ENCODE peak calls at places on chromosomes 5 and 9, in five cellular contexts. X is AG09309; P is CD4-positive, alpha-beta T cell; D is AG04449; U is heart left ventricle. Q is an unnamed sample.

GRCh38 chr5:54769072-54769471 is 216.3 kb downstream of the ESM1 start:
- DNase-seq in X (no peak), P (no peak), D (no peak), U (no peak), Q (no peak)

GRCh38 chr9:112157961-112158360 is 17.1 kb downstream of the SUSD1 start:
- DNase-seq in X (no peak), P (no peak), D (no peak), U (no peak), Q (no peak)

GRCh38 chr5:173618927-173619519 is 2.6 kb upstream of the BOD1 start:
- DNase-seq in X (peak; percentile 16), P (peak; percentile 38), D (no peak), U (no peak), Q (peak; percentile 31)

GRCh38 chr9:126346031-126346430 is 19.4 kb downstream of the MVB12B start:
- DNase-seq in X (no peak), P (no peak), D (no peak), U (no peak), Q (no peak)

GRCh38 chr5:147382776-147383175 is 127.1 kb downstream of the DPYSL3 start:
- DNase-seq in X (no peak), P (no peak), D (no peak), U (no peak), Q (no peak)

GRCh38 chr9:82586918-82587356 is 476.0 kb downstream of the RASEF start:
- DNase-seq in X (no peak), P (no peak), D (no peak), U (no peak), Q (no peak)

GRCh38 chr5:79191457-79191856 is 44.5 kb upstream of the JMY start:
- DNase-seq in X (no peak), P (no peak), D (no peak), U (no peak), Q (no peak)

GRCh38 chr5:133612021-133612860 is at the start of gene FSTL4:
- DNase-seq in X (no peak), P (no peak), D (no peak), U (no peak), Q (no peak)

GRCh38 chr5:115098041-115098702 is 71.5 kb downstream of the TRIM36 start:
- DNase-seq in X (peak; percentile 17), P (no peak), D (peak; percentile 12), U (no peak), Q (no peak)

GRCh38 chr5:36878421-36879088 is 2.0 kb downstream of the NIPBL start:
- DNase-seq in X (no peak), P (no peak), D (no peak), U (no peak), Q (no peak)

GRCh38 chr9:86093788-86094555 is 5.4 kb downstream of the GOLM1 start:
- DNase-seq in X (no peak), P (no peak), D (no peak), U (no peak), Q (no peak)

GRCh38 chr9:120965344-120966004 is 38.9 kb upstream of the TRAF1 start:
- DNase-seq in X (no peak), P (no peak), D (no peak), U (no peak), Q (no peak)

GRCh38 chr9:101081641-101082040 is 53.1 kb downstream of the PLPPR1 start:
- DNase-seq in X (no peak), P (no peak), D (no peak), U (no peak), Q (no peak)

DNA sequence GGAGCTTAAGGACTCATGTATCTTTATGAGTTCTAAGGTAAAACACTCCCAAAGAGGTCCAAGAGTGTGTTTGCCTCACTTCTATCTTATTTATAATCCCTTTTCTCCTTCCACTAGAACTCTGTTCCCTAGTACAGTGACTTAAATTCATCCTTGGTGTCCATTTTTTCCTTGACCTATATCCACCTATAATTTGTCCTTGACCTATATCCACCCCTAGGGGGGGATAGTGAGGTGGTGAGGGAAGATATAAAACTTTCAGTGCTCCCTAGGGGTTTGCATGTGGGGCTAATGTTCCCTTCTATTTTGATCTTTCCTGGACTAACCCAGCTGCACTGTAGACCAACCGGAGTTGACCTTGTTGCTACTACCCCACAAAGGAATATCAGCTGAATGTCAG is 83.5 kb upstream of the GNAQ start:
- DNase-seq in X (no peak), P (no peak), D (no peak), U (no peak), Q (no peak)
- TF ChIP-seq CTCF in X (peak; percentile 30), P (peak; percentile 51), D (peak; percentile 3), U (no peak), Q (peak; percentile 26)

DNA sequence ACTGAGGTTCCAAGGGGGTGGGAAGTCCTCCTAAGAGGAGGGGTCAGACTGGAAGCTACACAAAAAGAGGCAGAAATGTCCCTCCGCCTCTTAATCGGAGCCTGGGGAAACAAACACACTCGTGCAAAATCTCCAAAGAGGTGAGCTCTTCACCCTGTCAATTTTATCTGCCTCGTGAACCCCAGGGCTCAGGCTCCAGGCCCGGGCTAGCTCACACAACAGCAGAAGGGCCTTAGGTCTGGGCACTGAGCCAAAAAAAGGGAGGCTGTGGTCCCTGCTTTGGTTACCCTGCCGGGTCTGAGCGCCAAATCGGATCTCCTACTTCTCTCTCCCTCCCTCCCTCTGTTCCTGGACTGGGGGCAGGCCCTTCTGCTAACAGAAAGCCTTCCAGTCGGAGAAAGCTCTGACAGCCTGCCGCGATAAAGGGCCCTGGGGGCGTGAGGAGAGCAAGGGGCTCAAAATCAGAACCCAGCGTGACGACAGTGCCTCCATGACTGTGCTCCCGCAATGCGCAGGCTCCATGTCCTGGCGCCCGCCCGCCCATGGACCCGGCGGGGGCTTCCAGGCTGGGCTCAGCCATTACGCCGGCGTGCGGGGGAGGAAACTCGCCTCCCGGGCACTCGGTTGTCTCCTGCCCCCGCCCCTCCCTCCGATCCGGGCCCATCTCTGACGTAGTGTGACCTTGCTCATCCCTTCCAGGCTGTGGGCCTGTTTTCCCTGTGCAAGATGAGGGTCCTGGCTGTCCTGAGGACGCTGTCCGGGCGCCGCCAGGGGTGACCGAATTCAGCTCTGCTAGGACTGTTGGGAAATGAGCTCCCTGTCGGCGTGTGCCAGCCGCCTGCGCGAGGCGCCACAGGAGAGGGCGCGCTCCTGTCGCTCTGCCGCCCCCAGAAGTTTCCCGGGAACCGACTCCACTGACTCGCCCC is 865 bp upstream of the SLC22A4 start:
- DNase-seq in X (no peak), P (no peak), D (peak; percentile 36), U (peak; percentile 93), Q (peak; percentile 67)
- TF ChIP-seq CTCF in X (peak; percentile 25), P (no peak), D (peak; percentile 22), U (no peak), Q (no peak)

DNA sequence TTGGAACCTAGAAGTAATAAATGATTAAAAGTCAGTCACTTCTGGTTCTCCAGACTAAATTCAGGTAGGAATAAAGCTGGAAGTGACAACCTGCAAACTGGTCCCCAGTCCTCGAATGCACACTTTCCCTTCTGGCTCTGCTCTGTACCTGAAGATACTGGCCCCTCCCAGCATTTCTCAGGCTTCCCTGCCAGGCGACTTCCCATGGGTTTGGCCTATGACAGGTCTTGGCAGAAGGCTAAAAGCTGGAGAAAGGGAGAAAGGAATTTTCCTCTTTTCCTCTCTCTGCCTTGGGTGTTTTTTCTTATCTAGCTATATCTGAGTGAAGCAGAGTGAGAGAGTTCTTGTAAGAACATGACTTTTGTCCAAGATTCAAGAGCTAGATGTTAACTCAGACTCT is 1005.7 kb downstream of the DTWD2 start:
- DNase-seq in X (no peak), P (no peak), D (no peak), U (no peak), Q (no peak)
- TF ChIP-seq CTCF in X (no peak), P (no peak), D (no peak), U (no peak), Q (no peak)

GRCh38 chr9:99400184-99400731 is 178.2 kb downstream of the SEC61B start:
- DNase-seq in X (no peak), P (no peak), D (no peak), U (peak; percentile 49), Q (no peak)
- TF ChIP-seq CTCF in X (no peak), P (no peak), D (no peak), U (no peak), Q (no peak)

DNA sequence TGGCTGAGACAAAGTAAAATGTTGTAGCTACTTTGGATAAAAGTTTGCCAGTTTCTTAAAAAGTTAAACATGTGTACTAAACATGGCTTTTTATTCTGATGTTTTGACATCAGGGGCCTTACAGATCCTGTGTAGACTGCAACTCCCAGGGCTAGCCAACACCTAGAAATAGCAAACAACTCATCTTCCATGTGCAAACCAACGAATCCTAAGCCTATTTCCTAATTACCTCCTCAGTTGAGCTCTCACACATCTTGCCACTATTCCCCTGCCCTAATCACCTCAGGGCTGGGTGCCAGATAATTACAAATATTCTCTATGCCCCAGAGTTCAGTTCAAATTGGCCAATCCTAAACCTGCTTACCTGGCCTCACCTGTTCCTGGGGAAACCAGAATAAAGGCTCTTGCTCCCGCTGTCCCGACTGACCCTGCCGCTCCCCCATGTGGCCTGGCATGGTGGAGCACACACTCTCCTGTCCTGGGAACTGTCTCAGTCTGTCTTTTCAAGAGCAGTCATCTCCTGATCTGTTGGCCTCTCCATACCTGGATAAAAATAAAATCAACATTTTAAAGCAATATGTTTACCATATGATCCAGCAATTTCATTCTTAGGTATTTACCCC is 37.1 kb upstream of the FAM169A start:
- DNase-seq in X (no peak), P (no peak), D (no peak), U (no peak), Q (no peak)
- TF ChIP-seq CTCF in X (peak; percentile 44), P (peak; percentile 37), D (peak; percentile 32), U (peak; percentile 36), Q (peak; percentile 49)

DNA sequence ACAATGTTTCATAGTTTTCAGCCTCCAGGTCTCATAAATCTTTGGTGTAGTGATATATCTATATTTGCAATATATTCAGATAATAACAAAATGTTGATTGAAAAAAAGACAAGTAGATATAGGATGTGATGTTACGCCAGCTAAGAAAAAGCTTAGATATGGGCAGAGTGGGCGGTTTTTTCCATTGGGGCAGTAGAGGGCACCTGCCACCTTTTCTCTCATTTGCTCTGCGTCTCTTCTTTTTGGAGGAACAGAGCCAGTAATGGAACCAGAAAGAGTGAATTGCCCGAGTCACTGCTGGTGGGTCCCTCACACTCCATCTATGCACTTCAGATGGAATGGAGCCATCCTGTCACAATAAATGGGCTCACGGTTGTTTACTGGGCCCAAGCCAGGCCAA is 62.1 kb upstream of the FANCC start:
- DNase-seq in X (no peak), P (peak; percentile 4), D (no peak), U (no peak), Q (no peak)
- TF ChIP-seq CTCF in X (no peak), P (peak; percentile 56), D (no peak), U (no peak), Q (peak; percentile 15)

DNA sequence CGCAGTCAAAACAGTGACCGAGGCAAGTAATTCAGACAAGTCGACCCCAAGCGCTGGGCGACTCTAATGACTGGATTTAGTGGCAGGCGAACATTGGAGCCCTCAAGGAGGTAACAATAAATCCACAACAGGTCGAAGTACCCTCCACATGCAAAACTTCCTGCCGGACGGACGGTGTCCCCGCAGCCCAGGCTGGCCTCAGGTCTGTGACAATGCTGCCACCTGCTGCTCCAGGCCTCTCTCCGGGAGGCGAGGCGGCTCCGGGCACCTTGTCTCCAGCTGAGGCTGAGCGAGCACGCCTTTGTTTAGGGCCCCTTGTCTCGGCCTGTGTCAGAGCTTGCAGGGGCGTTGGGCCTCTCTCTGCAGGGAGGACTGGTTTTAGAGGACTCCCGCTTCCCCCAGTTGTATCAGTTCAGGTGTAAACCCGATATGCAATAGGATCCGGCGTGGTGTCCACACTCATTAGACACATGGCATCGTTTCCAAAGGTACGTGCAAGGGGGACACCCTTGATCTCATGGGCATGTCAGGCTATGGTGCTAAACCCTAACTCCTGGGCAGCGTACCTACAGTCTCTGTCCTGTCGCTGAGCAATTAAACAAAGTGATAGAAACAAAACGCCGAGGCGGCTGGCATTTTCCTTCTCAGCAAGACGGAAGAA is 628.0 kb upstream of the ADAMTS16 start:
- DNase-seq in X (no peak), P (no peak), D (no peak), U (peak; percentile 43), Q (no peak)
- TF ChIP-seq CTCF in X (no peak), P (no peak), D (peak; percentile 29), U (peak; percentile 41), Q (peak; percentile 34)

Q was measured in D721Med.